ENCODE peak calls at places on chromosomes 7 and 10, in seven cellular contexts. One of them, this sample, is unnamed.

GRCh38 chr7:128137096-128137655 is 103.9 kb upstream of the LEP start:
- DNase-seq in endothelial cell: no peak
- DNase-seq in foreskin fibroblast: peak; percentile 53
- DNase-seq in activated T-helper 9 cell treated with anti-CD3 and anti-CD28 coated beads, Interleukin-2, amount 50 U/mL, for 16 hours: no peak
- DNase-seq in DMS79: peak; percentile 50
- DNase-seq in stimulated activated CD4-positive, alpha-beta T cell treated with anti-CD3 and anti-CD28 coated beads, Interleukin-12 subunit alpha, Interleukin-12 subunit beta, amount 100 ng/mL, for 48 hours: no peak
- DNase-seq in activated B cell treated with CpG ODN at 0.5 μM for 24 hours: no peak
- DNase-seq in this sample: no peak

GRCh38 chr10:26112532-26112931 is 104.0 kb upstream of the GAD2 start:
- DNase-seq in activated B cell treated with CpG ODN at 0.5 μM for 24 hours: no peak
- DNase-seq in endothelial cell: no peak
- DNase-seq in DMS79: no peak
- DNase-seq in activated T-helper 9 cell treated with anti-CD3 and anti-CD28 coated beads, Interleukin-2, amount 50 U/mL, for 16 hours: no peak
- DNase-seq in foreskin fibroblast: no peak
- DNase-seq in stimulated activated CD4-positive, alpha-beta T cell treated with anti-CD3 and anti-CD28 coated beads, Interleukin-12 subunit alpha, Interleukin-12 subunit beta, amount 100 ng/mL, for 48 hours: no peak
- DNase-seq in this sample: no peak

GRCh38 chr7:55387062-55387965 is 22.2 kb downstream of the LANCL2 start:
- DNase-seq in activated T-helper 9 cell treated with anti-CD3 and anti-CD28 coated beads, Interleukin-2, amount 50 U/mL, for 16 hours: no peak
- DNase-seq in stimulated activated CD4-positive, alpha-beta T cell treated with anti-CD3 and anti-CD28 coated beads, Interleukin-12 subunit alpha, Interleukin-12 subunit beta, amount 100 ng/mL, for 48 hours: no peak
- DNase-seq in activated B cell treated with CpG ODN at 0.5 μM for 24 hours: no peak
- DNase-seq in foreskin fibroblast: no peak
- DNase-seq in DMS79: no peak
- DNase-seq in endothelial cell: no peak
- DNase-seq in this sample: no peak

GRCh38 chr10:60238408-60239100 is 151.1 kb downstream of the ANK3 start:
- DNase-seq in foreskin fibroblast: peak; percentile 14
- DNase-seq in activated B cell treated with CpG ODN at 0.5 μM for 24 hours: peak; percentile 23
- DNase-seq in DMS79: no peak
- DNase-seq in stimulated activated CD4-positive, alpha-beta T cell treated with anti-CD3 and anti-CD28 coated beads, Interleukin-12 subunit alpha, Interleukin-12 subunit beta, amount 100 ng/mL, for 48 hours: no peak
- DNase-seq in endothelial cell: no peak
- DNase-seq in activated T-helper 9 cell treated with anti-CD3 and anti-CD28 coated beads, Interleukin-2, amount 50 U/mL, for 16 hours: no peak
- DNase-seq in this sample: no peak

GRCh38 chr10:100737359-100738054 is 7.9 kb upstream of the PAX2 start:
- DNase-seq in activated T-helper 9 cell treated with anti-CD3 and anti-CD28 coated beads, Interleukin-2, amount 50 U/mL, for 16 hours: no peak
- DNase-seq in activated B cell treated with CpG ODN at 0.5 μM for 24 hours: no peak
- DNase-seq in endothelial cell: no peak
- DNase-seq in foreskin fibroblast: no peak
- DNase-seq in DMS79: no peak
- DNase-seq in stimulated activated CD4-positive, alpha-beta T cell treated with anti-CD3 and anti-CD28 coated beads, Interleukin-12 subunit alpha, Interleukin-12 subunit beta, amount 100 ng/mL, for 48 hours: no peak
- DNase-seq in this sample: no peak

GRCh38 chr7:44712012-44712411 is 36.6 kb upstream of the ZMIZ2 start:
- DNase-seq in endothelial cell: no peak
- DNase-seq in stimulated activated CD4-positive, alpha-beta T cell treated with anti-CD3 and anti-CD28 coated beads, Interleukin-12 subunit alpha, Interleukin-12 subunit beta, amount 100 ng/mL, for 48 hours: no peak
- DNase-seq in foreskin fibroblast: no peak
- DNase-seq in activated B cell treated with CpG ODN at 0.5 μM for 24 hours: no peak
- DNase-seq in activated T-helper 9 cell treated with anti-CD3 and anti-CD28 coated beads, Interleukin-2, amount 50 U/mL, for 16 hours: no peak
- DNase-seq in DMS79: no peak
- DNase-seq in this sample: no peak

GRCh38 chr10:110447886-110448285 is 49.8 kb upstream of the DUSP5 start:
- DNase-seq in endothelial cell: no peak
- DNase-seq in foreskin fibroblast: no peak
- DNase-seq in DMS79: no peak
- DNase-seq in activated B cell treated with CpG ODN at 0.5 μM for 24 hours: no peak
- DNase-seq in stimulated activated CD4-positive, alpha-beta T cell treated with anti-CD3 and anti-CD28 coated beads, Interleukin-12 subunit alpha, Interleukin-12 subunit beta, amount 100 ng/mL, for 48 hours: no peak
- DNase-seq in activated T-helper 9 cell treated with anti-CD3 and anti-CD28 coated beads, Interleukin-2, amount 50 U/mL, for 16 hours: no peak
- DNase-seq in this sample: no peak

GRCh38 chr7:26365897-26366267 is 74.2 kb downstream of the SNX10 start:
- DNase-seq in DMS79: no peak
- DNase-seq in activated B cell treated with CpG ODN at 0.5 μM for 24 hours: no peak
- DNase-seq in endothelial cell: no peak
- DNase-seq in foreskin fibroblast: no peak
- DNase-seq in activated T-helper 9 cell treated with anti-CD3 and anti-CD28 coated beads, Interleukin-2, amount 50 U/mL, for 16 hours: no peak
- DNase-seq in stimulated activated CD4-positive, alpha-beta T cell treated with anti-CD3 and anti-CD28 coated beads, Interleukin-12 subunit alpha, Interleukin-12 subunit beta, amount 100 ng/mL, for 48 hours: no peak
- DNase-seq in this sample: no peak

GRCh38 chr10:60964257-60965235 is 20.6 kb upstream of the RHOBTB1 start:
- DNase-seq in activated T-helper 9 cell treated with anti-CD3 and anti-CD28 coated beads, Interleukin-2, amount 50 U/mL, for 16 hours: no peak
- DNase-seq in DMS79: no peak
- DNase-seq in endothelial cell: peak; percentile 61
- DNase-seq in stimulated activated CD4-positive, alpha-beta T cell treated with anti-CD3 and anti-CD28 coated beads, Interleukin-12 subunit alpha, Interleukin-12 subunit beta, amount 100 ng/mL, for 48 hours: peak; percentile 36
- DNase-seq in activated B cell treated with CpG ODN at 0.5 μM for 24 hours: no peak
- DNase-seq in foreskin fibroblast: peak; percentile 65
- DNase-seq in this sample: peak; percentile 33

GRCh38 chr7:112185005-112185834 is 21.0 kb downstream of the DOCK4 start:
- DNase-seq in stimulated activated CD4-positive, alpha-beta T cell treated with anti-CD3 and anti-CD28 coated beads, Interleukin-12 subunit alpha, Interleukin-12 subunit beta, amount 100 ng/mL, for 48 hours: no peak
- DNase-seq in activated T-helper 9 cell treated with anti-CD3 and anti-CD28 coated beads, Interleukin-2, amount 50 U/mL, for 16 hours: no peak
- DNase-seq in activated B cell treated with CpG ODN at 0.5 μM for 24 hours: no peak
- DNase-seq in endothelial cell: no peak
- DNase-seq in DMS79: no peak
- DNase-seq in foreskin fibroblast: no peak
- DNase-seq in this sample: no peak

GRCh38 chr7:79778786-79779382 is 325.4 kb upstream of the MAGI2 start:
- DNase-seq in DMS79: no peak
- DNase-seq in stimulated activated CD4-positive, alpha-beta T cell treated with anti-CD3 and anti-CD28 coated beads, Interleukin-12 subunit alpha, Interleukin-12 subunit beta, amount 100 ng/mL, for 48 hours: no peak
- DNase-seq in endothelial cell: no peak
- DNase-seq in activated T-helper 9 cell treated with anti-CD3 and anti-CD28 coated beads, Interleukin-2, amount 50 U/mL, for 16 hours: no peak
- DNase-seq in activated B cell treated with CpG ODN at 0.5 μM for 24 hours: no peak
- DNase-seq in foreskin fibroblast: peak; percentile 82
- DNase-seq in this sample: no peak

GRCh38 chr10:72889391-72889831 is 4.1 kb upstream of the OIT3 start:
- DNase-seq in endothelial cell: no peak
- DNase-seq in DMS79: peak; percentile 68
- DNase-seq in stimulated activated CD4-positive, alpha-beta T cell treated with anti-CD3 and anti-CD28 coated beads, Interleukin-12 subunit alpha, Interleukin-12 subunit beta, amount 100 ng/mL, for 48 hours: no peak
- DNase-seq in foreskin fibroblast: no peak
- DNase-seq in activated B cell treated with CpG ODN at 0.5 μM for 24 hours: no peak
- DNase-seq in activated T-helper 9 cell treated with anti-CD3 and anti-CD28 coated beads, Interleukin-2, amount 50 U/mL, for 16 hours: no peak
- DNase-seq in this sample: no peak

GRCh38 chr10:18099420-18099819 is 40.8 kb upstream of the CACNB2 start:
- DNase-seq in endothelial cell: no peak
- DNase-seq in activated T-helper 9 cell treated with anti-CD3 and anti-CD28 coated beads, Interleukin-2, amount 50 U/mL, for 16 hours: no peak
- DNase-seq in activated B cell treated with CpG ODN at 0.5 μM for 24 hours: no peak
- DNase-seq in DMS79: no peak
- DNase-seq in foreskin fibroblast: no peak
- DNase-seq in stimulated activated CD4-positive, alpha-beta T cell treated with anti-CD3 and anti-CD28 coated beads, Interleukin-12 subunit alpha, Interleukin-12 subunit beta, amount 100 ng/mL, for 48 hours: no peak
- DNase-seq in this sample: no peak

GRCh38 chr7:17640730-17641377 is 299.4 kb downstream of the SNX13 start:
- DNase-seq in stimulated activated CD4-positive, alpha-beta T cell treated with anti-CD3 and anti-CD28 coated beads, Interleukin-12 subunit alpha, Interleukin-12 subunit beta, amount 100 ng/mL, for 48 hours: no peak
- DNase-seq in activated T-helper 9 cell treated with anti-CD3 and anti-CD28 coated beads, Interleukin-2, amount 50 U/mL, for 16 hours: no peak
- DNase-seq in foreskin fibroblast: no peak
- DNase-seq in DMS79: no peak
- DNase-seq in endothelial cell: peak; percentile 39
- DNase-seq in activated B cell treated with CpG ODN at 0.5 μM for 24 hours: no peak
- DNase-seq in this sample: no peak

GRCh38 chr7:107387573-107388219 is 82.2 kb upstream of the GPR22 start:
- DNase-seq in activated T-helper 9 cell treated with anti-CD3 and anti-CD28 coated beads, Interleukin-2, amount 50 U/mL, for 16 hours: no peak
- DNase-seq in endothelial cell: no peak
- DNase-seq in DMS79: no peak
- DNase-seq in stimulated activated CD4-positive, alpha-beta T cell treated with anti-CD3 and anti-CD28 coated beads, Interleukin-12 subunit alpha, Interleukin-12 subunit beta, amount 100 ng/mL, for 48 hours: no peak
- DNase-seq in activated B cell treated with CpG ODN at 0.5 μM for 24 hours: no peak
- DNase-seq in foreskin fibroblast: peak; percentile 81
- DNase-seq in this sample: no peak

GRCh38 chr10:124646483-124647352 is 97.5 kb downstream of the FAM53B start:
- DNase-seq in activated B cell treated with CpG ODN at 0.5 μM for 24 hours: no peak
- DNase-seq in foreskin fibroblast: peak; percentile 81
- DNase-seq in stimulated activated CD4-positive, alpha-beta T cell treated with anti-CD3 and anti-CD28 coated beads, Interleukin-12 subunit alpha, Interleukin-12 subunit beta, amount 100 ng/mL, for 48 hours: no peak
- DNase-seq in activated T-helper 9 cell treated with anti-CD3 and anti-CD28 coated beads, Interleukin-2, amount 50 U/mL, for 16 hours: no peak
- DNase-seq in endothelial cell: no peak
- DNase-seq in DMS79: no peak
- DNase-seq in this sample: no peak

GRCh38 chr7:76357379-76358052 is 1.3 kb downstream of the YWHAG start:
- DNase-seq in foreskin fibroblast: no peak
- DNase-seq in activated T-helper 9 cell treated with anti-CD3 and anti-CD28 coated beads, Interleukin-2, amount 50 U/mL, for 16 hours: no peak
- DNase-seq in stimulated activated CD4-positive, alpha-beta T cell treated with anti-CD3 and anti-CD28 coated beads, Interleukin-12 subunit alpha, Interleukin-12 subunit beta, amount 100 ng/mL, for 48 hours: no peak
- DNase-seq in activated B cell treated with CpG ODN at 0.5 μM for 24 hours: no peak
- DNase-seq in DMS79: no peak
- DNase-seq in endothelial cell: no peak
- DNase-seq in this sample: no peak

GRCh38 chr10:49500420-49500819 is 38.5 kb downstream of the ERCC6 start:
- DNase-seq in DMS79: no peak
- DNase-seq in activated B cell treated with CpG ODN at 0.5 μM for 24 hours: no peak
- DNase-seq in endothelial cell: no peak
- DNase-seq in foreskin fibroblast: no peak
- DNase-seq in activated T-helper 9 cell treated with anti-CD3 and anti-CD28 coated beads, Interleukin-2, amount 50 U/mL, for 16 hours: no peak
- DNase-seq in stimulated activated CD4-positive, alpha-beta T cell treated with anti-CD3 and anti-CD28 coated beads, Interleukin-12 subunit alpha, Interleukin-12 subunit beta, amount 100 ng/mL, for 48 hours: no peak
- DNase-seq in this sample: no peak

GRCh38 chr7:117036836-117037235 is 83.5 kb downstream of the ST7 start:
- DNase-seq in stimulated activated CD4-positive, alpha-beta T cell treated with anti-CD3 and anti-CD28 coated beads, Interleukin-12 subunit alpha, Interleukin-12 subunit beta, amount 100 ng/mL, for 48 hours: no peak
- DNase-seq in endothelial cell: no peak
- DNase-seq in activated T-helper 9 cell treated with anti-CD3 and anti-CD28 coated beads, Interleukin-2, amount 50 U/mL, for 16 hours: no peak
- DNase-seq in foreskin fibroblast: no peak
- DNase-seq in DMS79: no peak
- DNase-seq in activated B cell treated with CpG ODN at 0.5 μM for 24 hours: no peak
- DNase-seq in this sample: no peak

GRCh38 chr10:79242620-79243152 is 104.6 kb upstream of the PPIF start:
- DNase-seq in activated T-helper 9 cell treated with anti-CD3 and anti-CD28 coated beads, Interleukin-2, amount 50 U/mL, for 16 hours: peak; percentile 36
- DNase-seq in activated B cell treated with CpG ODN at 0.5 μM for 24 hours: peak; percentile 71
- DNase-seq in stimulated activated CD4-positive, alpha-beta T cell treated with anti-CD3 and anti-CD28 coated beads, Interleukin-12 subunit alpha, Interleukin-12 subunit beta, amount 100 ng/mL, for 48 hours: peak; percentile 57
- DNase-seq in DMS79: peak; percentile 15
- DNase-seq in foreskin fibroblast: peak; percentile 88
- DNase-seq in endothelial cell: peak; percentile 73
- DNase-seq in this sample: peak; percentile 63

GRCh38 chr7:142771353-142771723 is 568 bp downstream of the PRSS2 start:
- DNase-seq in activated B cell treated with CpG ODN at 0.5 μM for 24 hours: no peak
- DNase-seq in stimulated activated CD4-positive, alpha-beta T cell treated with anti-CD3 and anti-CD28 coated beads, Interleukin-12 subunit alpha, Interleukin-12 subunit beta, amount 100 ng/mL, for 48 hours: no peak
- DNase-seq in foreskin fibroblast: no peak
- DNase-seq in DMS79: no peak
- DNase-seq in endothelial cell: no peak
- DNase-seq in activated T-helper 9 cell treated with anti-CD3 and anti-CD28 coated beads, Interleukin-2, amount 50 U/mL, for 16 hours: no peak
- DNase-seq in this sample: no peak

GRCh38 chr7:151665363-151665762 is 145.7 kb upstream of the RHEB start:
- DNase-seq in DMS79: no peak
- DNase-seq in endothelial cell: no peak
- DNase-seq in stimulated activated CD4-positive, alpha-beta T cell treated with anti-CD3 and anti-CD28 coated beads, Interleukin-12 subunit alpha, Interleukin-12 subunit beta, amount 100 ng/mL, for 48 hours: no peak
- DNase-seq in activated B cell treated with CpG ODN at 0.5 μM for 24 hours: no peak
- DNase-seq in foreskin fibroblast: no peak
- DNase-seq in activated T-helper 9 cell treated with anti-CD3 and anti-CD28 coated beads, Interleukin-2, amount 50 U/mL, for 16 hours: no peak
- DNase-seq in this sample: no peak

This sample was measured in activated CD4-positive, CD25-positive, alpha-beta regulatory T cell treated with anti-CD3 and anti-CD28 coated beads, Interleukin-2, amount 50 U/mL, for 72 hours.